ENCODE peak calls at places on chromosomes 11 and 22, in ten cellular contexts. B is AG09309; I is dermis microvascular lymphatic vessel endothelial cell; O is foreskin fibroblast; W is C1 segment of cervical spinal cord; L is activated CD8-positive, alpha-beta memory T cell treated with anti-CD3 and anti-CD28 coated beads for 24 hours; Z is heart left ventricle; H is hippocampal formation; G is mesenchymal stem cell; E is fibroblast of pulmonary artery. M is an unnamed sample.

GRCh38 chr11:122076721-122077120 is 39.3 kb downstream of the BLID start:
- DNase-seq in B (no peak), I (no peak), O (peak), W (no peak), L (no peak), Z (no peak), H (peak), G (no peak), E (no peak), M (peak)

GRCh38 chr11:126930100-126930841 is 70.3 kb downstream of the KIRREL3 start:
- DNase-seq in B (no peak), I (no peak), O (no peak), W (no peak), L (no peak), Z (no peak), H (peak), G (no peak), E (no peak), M (no peak)

GRCh38 chr11:63492441-63492840 is 1.5 kb upstream of the PLAAT5 start:
- DNase-seq in B (no peak), I (no peak), O (no peak), W (no peak), L (no peak), Z (no peak), H (no peak), G (no peak), E (no peak), M (no peak)

GRCh38 chr11:111582163-111582562 is 20.1 kb upstream of the SIK2 start:
- DNase-seq in B (no peak), I (peak), O (peak), W (no peak), L (no peak), Z (no peak), H (no peak), G (peak), E (peak), M (no peak)

GRCh38 chr11:119166368-119167076 is 2.0 kb upstream of the NLRX1 start:
- DNase-seq in B (no peak), I (no peak), O (peak), W (no peak), L (no peak), Z (no peak), H (no peak), G (peak), E (peak), M (no peak)

GRCh38 chr22:46471901-46472721 is 65.3 kb downstream of the CELSR1 start:
- DNase-seq in B (no peak), I (no peak), O (no peak), W (no peak), L (no peak), Z (no peak), H (no peak), G (no peak), E (no peak), M (no peak)

GRCh38 chr22:20117656-20118571 is 888 bp upstream of the TRMT2A start:
- DNase-seq in B (no peak), I (no peak), O (peak), W (no peak), L (peak), Z (no peak), H (no peak), G (peak), E (peak), M (no peak)

GRCh38 chr11:12725863-12726666 is 51.8 kb downstream of the TEAD1 start:
- DNase-seq in B (no peak), I (no peak), O (peak), W (no peak), L (no peak), Z (no peak), H (no peak), G (peak), E (peak), M (no peak)

GRCh38 chr11:61353109-61354067 is 8.3 kb downstream of the CYB561A3 start:
- DNase-seq in B (no peak), I (no peak), O (no peak), W (no peak), L (no peak), Z (no peak), H (no peak), G (no peak), E (no peak), M (no peak)

GRCh38 chr11:20160425-20161229 is at the start of gene DBX1:
- DNase-seq in B (no peak), I (no peak), O (no peak), W (no peak), L (no peak), Z (no peak), H (no peak), G (peak), E (no peak), M (no peak)

GRCh38 chr22:39290724-39291161 is 28.7 kb downstream of the RPL3 start:
- DNase-seq in B (no peak), I (peak), O (peak), W (no peak), L (no peak), Z (peak), H (no peak), G (peak), E (peak), M (no peak)

GRCh38 chr22:46764779-46765485 is 2.5 kb downstream of the TBC1D22A start:
- DNase-seq in B (no peak), I (no peak), O (no peak), W (no peak), L (no peak), Z (no peak), H (no peak), G (no peak), E (no peak), M (no peak)

GRCh38 chr11:105227363-105227762 is 87.8 kb upstream of the CARD18 start:
- DNase-seq in B (no peak), I (no peak), O (peak), W (no peak), L (no peak), Z (no peak), H (no peak), G (no peak), E (no peak), M (no peak)

GRCh38 chr11:127074151-127074761 is 73.7 kb upstream of the KIRREL3 start:
- DNase-seq in B (peak), I (peak), O (peak), W (peak), L (no peak), Z (no peak), H (peak), G (peak), E (peak), M (peak)

GRCh38 chr22:39384750-39385480 is 14.7 kb upstream of the TAB1 start:
- DNase-seq in B (no peak), I (no peak), O (peak), W (no peak), L (no peak), Z (no peak), H (no peak), G (peak), E (peak), M (no peak)

GRCh38 chr22:20514658-20515406 is 7.4 kb downstream of the MED15 start:
- DNase-seq in B (peak), I (no peak), O (peak), W (no peak), L (no peak), Z (no peak), H (no peak), G (peak), E (peak), M (no peak)

GRCh38 chr11:44408141-44408540 is 98.2 kb upstream of the ALX4 start:
- DNase-seq in B (no peak), I (no peak), O (no peak), W (no peak), L (no peak), Z (no peak), H (no peak), G (no peak), E (no peak), M (no peak)

GRCh38 chr11:124612567-124613245 is 1.5 kb downstream of the PANX3 start:
- DNase-seq in B (no peak), I (no peak), O (peak), W (no peak), L (no peak), Z (no peak), H (no peak), G (peak), E (peak), M (no peak)

GRCh38 chr22:39087881-39088687 is 9.0 kb upstream of the APOBEC3H start:
- DNase-seq in B (no peak), I (no peak), O (no peak), W (no peak), L (no peak), Z (no peak), H (no peak), G (peak), E (no peak), M (no peak)

GRCh38 chr11:68677432-68677831 is 6.9 kb upstream of the GAL start:
- DNase-seq in B (peak), I (peak), O (peak), W (no peak), L (no peak), Z (peak), H (no peak), G (peak), E (peak), M (no peak)

GRCh38 chr11:86816251-86816726 is 15.9 kb downstream of the PRSS23 start:
- DNase-seq in B (no peak), I (peak), O (peak), W (no peak), L (no peak), Z (no peak), H (no peak), G (peak), E (peak), M (no peak)

GRCh38 chr22:25193548-25193947 is 6.1 kb upstream of the CRYBB3 start:
- DNase-seq in B (no peak), I (no peak), O (no peak), W (no peak), L (no peak), Z (no peak), H (no peak), G (no peak), E (no peak), M (no peak)

GRCh38 chr22:49240016-49240380 is 587.7 kb downstream of the BRD1 start:
- DNase-seq in B (no peak), I (no peak), O (no peak), W (no peak), L (no peak), Z (no peak), H (no peak), G (no peak), E (no peak), M (no peak)

GRCh38 chr11:116890193-116890592 is 52.8 kb upstream of the APOA1 start:
- DNase-seq in B (no peak), I (no peak), O (no peak), W (no peak), L (no peak), Z (no peak), H (no peak), G (peak), E (peak), M (no peak)

GRCh38 chr22:20128902-20129746 is 2.5 kb upstream of the ZDHHC8 start:
- DNase-seq in B (no peak), I (peak), O (peak), W (no peak), L (peak), Z (no peak), H (no peak), G (peak), E (peak), M (no peak)

GRCh38 chr11:8167796-8168195 is 1.0 kb downstream of the RIC3 start:
- DNase-seq in B (no peak), I (no peak), O (peak), W (no peak), L (no peak), Z (no peak), H (no peak), G (no peak), E (peak), M (no peak)

GRCh38 chr22:24986816-24987215 is 34.3 kb downstream of the KIAA1671 start:
- DNase-seq in B (no peak), I (no peak), O (no peak), W (no peak), L (no peak), Z (no peak), H (no peak), G (no peak), E (no peak), M (no peak)

GRCh38 chr11:2465201-2466068 is 20.6 kb downstream of the KCNQ1 start:
- DNase-seq in B (no peak), I (no peak), O (no peak), W (no peak), L (peak), Z (no peak), H (no peak), G (no peak), E (no peak), M (no peak)

GRCh38 chr11:130907229-130907628 is 9.1 kb downstream of the SNX19 start:
- DNase-seq in B (no peak), I (no peak), O (no peak), W (no peak), L (no peak), Z (no peak), H (no peak), G (no peak), E (no peak), M (no peak)

GRCh38 chr11:34329876-34330275 is 27.9 kb downstream of the ABTB2 start:
- DNase-seq in B (no peak), I (no peak), O (no peak), W (no peak), L (no peak), Z (no peak), H (no peak), G (no peak), E (no peak), M (no peak)

GRCh38 chr22:20763630-20764029 is 10.3 kb upstream of the SERPIND1 start:
- DNase-seq in B (no peak), I (no peak), O (no peak), W (no peak), L (no peak), Z (no peak), H (no peak), G (no peak), E (no peak), M (no peak)

GRCh38 chr11:86818466-86819282 is 18.3 kb downstream of the PRSS23 start:
- DNase-seq in B (peak), I (peak), O (peak), W (no peak), L (no peak), Z (no peak), H (peak), G (peak), E (peak), M (no peak)

M was measured in nucleus accumbens.